ENCODE peak calls at places on chromosomes 11 and 22, in five cellular contexts. One of them, this sample, is unnamed.

GRCh38 chr11:103624708-103625623 is 411.5 kb upstream of the DDI1 start:
- DNase-seq in AG09319: peak
- DNase-seq in CD14-positive monocyte: no peak
- DNase-seq in fibroblast of pulmonary artery: peak
- DNase-seq in stromal cell of bone marrow: peak
- DNase-seq in this sample: peak

GRCh38 chr22:47495102-47495501 is 732.7 kb downstream of the TBC1D22A start:
- DNase-seq in AG09319: no peak
- DNase-seq in stromal cell of bone marrow: no peak
- DNase-seq in fibroblast of pulmonary artery: no peak
- DNase-seq in CD14-positive monocyte: no peak
- DNase-seq in this sample: no peak

GRCh38 chr11:124798991-124799383 is 1.2 kb downstream of the MSANTD2 start:
- DNase-seq in CD14-positive monocyte: no peak
- DNase-seq in AG09319: peak
- DNase-seq in fibroblast of pulmonary artery: peak
- DNase-seq in stromal cell of bone marrow: peak
- DNase-seq in this sample: peak

GRCh38 chr11:126485986-126486635 is 130.6 kb downstream of the ST3GAL4 start:
- DNase-seq in AG09319: no peak
- DNase-seq in stromal cell of bone marrow: no peak
- DNase-seq in fibroblast of pulmonary artery: no peak
- DNase-seq in CD14-positive monocyte: peak
- DNase-seq in this sample: no peak

GRCh38 chr22:44363214-44363979 is 50.6 kb upstream of the SHISAL1 start:
- DNase-seq in AG09319: peak
- DNase-seq in fibroblast of pulmonary artery: peak
- DNase-seq in CD14-positive monocyte: peak
- DNase-seq in stromal cell of bone marrow: peak
- DNase-seq in this sample: peak

GRCh38 chr11:13073119-13073981 is 64.2 kb downstream of the RASSF10 start:
- DNase-seq in CD14-positive monocyte: no peak
- DNase-seq in stromal cell of bone marrow: peak
- DNase-seq in AG09319: no peak
- DNase-seq in fibroblast of pulmonary artery: peak
- DNase-seq in this sample: peak

GRCh38 chr11:114083256-114084252 is 24.0 kb downstream of the ZBTB16 start:
- DNase-seq in fibroblast of pulmonary artery: no peak
- DNase-seq in stromal cell of bone marrow: no peak
- DNase-seq in AG09319: no peak
- DNase-seq in CD14-positive monocyte: no peak
- DNase-seq in this sample: no peak

GRCh38 chr22:39472570-39473556 is 16.1 kb downstream of the MGAT3 start:
- DNase-seq in AG09319: no peak
- DNase-seq in CD14-positive monocyte: no peak
- DNase-seq in stromal cell of bone marrow: no peak
- DNase-seq in fibroblast of pulmonary artery: peak
- DNase-seq in this sample: no peak

GRCh38 chr11:2445948-2446551 is 1.2 kb downstream of the KCNQ1 start:
- DNase-seq in CD14-positive monocyte: no peak
- DNase-seq in stromal cell of bone marrow: no peak
- DNase-seq in AG09319: no peak
- DNase-seq in fibroblast of pulmonary artery: no peak
- DNase-seq in this sample: no peak

GRCh38 chr11:2681408-2682145 is 18.2 kb downstream of the KCNQ1OT1 start:
- DNase-seq in CD14-positive monocyte: no peak
- DNase-seq in fibroblast of pulmonary artery: no peak
- DNase-seq in stromal cell of bone marrow: no peak
- DNase-seq in AG09319: no peak
- DNase-seq in this sample: no peak

GRCh38 chr11:14972581-14973490 is 685 bp upstream of the CALCA start:
- DNase-seq in stromal cell of bone marrow: no peak
- DNase-seq in fibroblast of pulmonary artery: no peak
- DNase-seq in CD14-positive monocyte: no peak
- DNase-seq in AG09319: no peak
- DNase-seq in this sample: no peak

GRCh38 chr11:9015677-9016076 is 11.9 kb upstream of the NRIP3 start:
- DNase-seq in AG09319: peak
- DNase-seq in stromal cell of bone marrow: peak
- DNase-seq in CD14-positive monocyte: peak
- DNase-seq in fibroblast of pulmonary artery: peak
- DNase-seq in this sample: peak

GRCh38 chr11:67519726-67520125 is 3.5 kb downstream of the CABP2 start:
- DNase-seq in stromal cell of bone marrow: no peak
- DNase-seq in CD14-positive monocyte: no peak
- DNase-seq in AG09319: no peak
- DNase-seq in fibroblast of pulmonary artery: no peak
- DNase-seq in this sample: no peak

GRCh38 chr11:43381802-43382201 is 23.1 kb downstream of the TTC17 start:
- DNase-seq in stromal cell of bone marrow: no peak
- DNase-seq in AG09319: no peak
- DNase-seq in fibroblast of pulmonary artery: no peak
- DNase-seq in CD14-positive monocyte: no peak
- DNase-seq in this sample: no peak

GRCh38 chr11:124897681-124898680 is at the start of gene ROBO4:
- DNase-seq in AG09319: peak
- DNase-seq in fibroblast of pulmonary artery: peak
- DNase-seq in stromal cell of bone marrow: peak
- DNase-seq in CD14-positive monocyte: no peak
- DNase-seq in this sample: peak

GRCh38 chr11:111329306-111330204 is 31.2 kb downstream of the POU2AF3 start:
- DNase-seq in stromal cell of bone marrow: no peak
- DNase-seq in AG09319: no peak
- DNase-seq in fibroblast of pulmonary artery: no peak
- DNase-seq in CD14-positive monocyte: no peak
- DNase-seq in this sample: no peak

GRCh38 chr11:11782532-11783110 is 59.2 kb upstream of the USP47 start:
- DNase-seq in fibroblast of pulmonary artery: no peak
- DNase-seq in AG09319: no peak
- DNase-seq in CD14-positive monocyte: no peak
- DNase-seq in stromal cell of bone marrow: no peak
- DNase-seq in this sample: no peak

GRCh38 chr11:134667505-134667904 is 255.5 kb upstream of the B3GAT1 start:
- DNase-seq in stromal cell of bone marrow: no peak
- DNase-seq in CD14-positive monocyte: no peak
- DNase-seq in fibroblast of pulmonary artery: no peak
- DNase-seq in AG09319: no peak
- DNase-seq in this sample: no peak

GRCh38 chr11:2860636-2861035 is 24.9 kb downstream of the CDKN1C start:
- DNase-seq in AG09319: no peak
- DNase-seq in stromal cell of bone marrow: no peak
- DNase-seq in fibroblast of pulmonary artery: peak
- DNase-seq in CD14-positive monocyte: peak
- DNase-seq in this sample: peak

GRCh38 chr22:38317995-38318715 is 922 bp upstream of the CSNK1E start:
- DNase-seq in fibroblast of pulmonary artery: peak
- DNase-seq in CD14-positive monocyte: peak
- DNase-seq in stromal cell of bone marrow: peak
- DNase-seq in AG09319: no peak
- DNase-seq in this sample: peak

GRCh38 chr11:2549080-2549479 is 104.3 kb downstream of the KCNQ1 start:
- DNase-seq in fibroblast of pulmonary artery: no peak
- DNase-seq in stromal cell of bone marrow: no peak
- DNase-seq in CD14-positive monocyte: peak
- DNase-seq in AG09319: no peak
- DNase-seq in this sample: no peak

GRCh38 chr11:10941429-10941828 is 83.6 kb upstream of the ZBED5 start:
- DNase-seq in AG09319: no peak
- DNase-seq in stromal cell of bone marrow: no peak
- DNase-seq in CD14-positive monocyte: no peak
- DNase-seq in fibroblast of pulmonary artery: no peak
- DNase-seq in this sample: peak

GRCh38 chr22:33917744-33918406 is 2.4 kb downstream of the LARGE1 start:
- DNase-seq in stromal cell of bone marrow: no peak
- DNase-seq in AG09319: no peak
- DNase-seq in fibroblast of pulmonary artery: no peak
- DNase-seq in CD14-positive monocyte: no peak
- DNase-seq in this sample: peak

GRCh38 chr22:28381427-28382167 is 298.0 kb downstream of the TTC28 start:
- DNase-seq in fibroblast of pulmonary artery: no peak
- DNase-seq in AG09319: no peak
- DNase-seq in stromal cell of bone marrow: peak
- DNase-seq in CD14-positive monocyte: no peak
- DNase-seq in this sample: peak

GRCh38 chr11:135027461-135027860 is 615.4 kb upstream of the B3GAT1 start:
- DNase-seq in AG09319: no peak
- DNase-seq in CD14-positive monocyte: no peak
- DNase-seq in stromal cell of bone marrow: peak
- DNase-seq in fibroblast of pulmonary artery: peak
- DNase-seq in this sample: peak

GRCh38 chr11:75313457-75314272 is 37.8 kb downstream of the ARRB1 start:
- DNase-seq in stromal cell of bone marrow: peak
- DNase-seq in AG09319: no peak
- DNase-seq in fibroblast of pulmonary artery: peak
- DNase-seq in CD14-positive monocyte: no peak
- DNase-seq in this sample: peak

GRCh38 chr22:46062971-46063631 is 86.1 kb upstream of the WNT7B start:
- DNase-seq in stromal cell of bone marrow: no peak
- DNase-seq in fibroblast of pulmonary artery: no peak
- DNase-seq in AG09319: no peak
- DNase-seq in CD14-positive monocyte: no peak
- DNase-seq in this sample: no peak

GRCh38 chr11:115182282-115182952 is 321.8 kb downstream of the CADM1 start:
- DNase-seq in stromal cell of bone marrow: no peak
- DNase-seq in AG09319: no peak
- DNase-seq in fibroblast of pulmonary artery: no peak
- DNase-seq in CD14-positive monocyte: no peak
- DNase-seq in this sample: no peak

GRCh38 chr11:61555051-61555969 is 25.6 kb downstream of the SYT7 start:
- DNase-seq in AG09319: no peak
- DNase-seq in stromal cell of bone marrow: no peak
- DNase-seq in CD14-positive monocyte: no peak
- DNase-seq in fibroblast of pulmonary artery: no peak
- DNase-seq in this sample: no peak

GRCh38 chr11:82722236-82722635 is 11.4 kb downstream of the FAM181B start:
- DNase-seq in AG09319: no peak
- DNase-seq in stromal cell of bone marrow: no peak
- DNase-seq in CD14-positive monocyte: no peak
- DNase-seq in fibroblast of pulmonary artery: no peak
- DNase-seq in this sample: no peak

GRCh38 chr11:27285761-27286160 is 77.3 kb downstream of the CCDC34 start:
- DNase-seq in CD14-positive monocyte: no peak
- DNase-seq in fibroblast of pulmonary artery: no peak
- DNase-seq in stromal cell of bone marrow: no peak
- DNase-seq in AG09319: no peak
- DNase-seq in this sample: no peak

GRCh38 chr11:21909145-21909544 is 283.7 kb upstream of the ANO5 start:
- DNase-seq in CD14-positive monocyte: no peak
- DNase-seq in AG09319: no peak
- DNase-seq in fibroblast of pulmonary artery: no peak
- DNase-seq in stromal cell of bone marrow: no peak
- DNase-seq in this sample: no peak

GRCh38 chr11:122863704-122864326 is 18.7 kb upstream of the JHY start:
- DNase-seq in CD14-positive monocyte: no peak
- DNase-seq in stromal cell of bone marrow: no peak
- DNase-seq in AG09319: no peak
- DNase-seq in fibroblast of pulmonary artery: peak
- DNase-seq in this sample: peak